ENCODE peak calls at places on chromosomes 4 and X, in eight cellular contexts. One of them, this sample, is unnamed. For H3K4me1, the result is how much of the 10 kb centered on the place peaks cover.

GRCh38 chr4:40180356-40180755 is 16.5 kb upstream of the RHOH start:
- DNase-seq in body of pancreas: no peak
- DNase-seq in IMR-90: peak
- DNase-seq in transverse colon: no peak
- DNase-seq in uterus: no peak
- DNase-seq in suprapubic skin: no peak
- DNase-seq in tibial nerve: no peak
- DNase-seq in HCT116: peak
- DNase-seq in this sample: no peak

GRCh38 chr4:64545593-64545992 is 136.3 kb upstream of the TECRL start:
- DNase-seq in body of pancreas: no peak
- DNase-seq in IMR-90: no peak
- DNase-seq in transverse colon: no peak
- DNase-seq in uterus: no peak
- DNase-seq in suprapubic skin: no peak
- DNase-seq in tibial nerve: no peak
- DNase-seq in HCT116: no peak
- DNase-seq in this sample: no peak

GRCh38 chr4:148211533-148211932 is 230.7 kb downstream of the NR3C2 start:
- DNase-seq in body of pancreas: no peak
- DNase-seq in IMR-90: no peak
- DNase-seq in transverse colon: no peak
- DNase-seq in uterus: no peak
- DNase-seq in suprapubic skin: no peak
- DNase-seq in tibial nerve: no peak
- DNase-seq in HCT116: no peak
- DNase-seq in this sample: no peak

GRCh38 chr4:185394568-185395254 is 1.0 kb downstream of the LRP2BP start:
- DNase-seq in body of pancreas: no peak
- DNase-seq in IMR-90: no peak
- DNase-seq in transverse colon: no peak
- DNase-seq in uterus: no peak
- DNase-seq in suprapubic skin: no peak
- DNase-seq in tibial nerve: no peak
- DNase-seq in HCT116: no peak
- DNase-seq in this sample: no peak

GRCh38 chr4:95415346-95415771 is 133.4 kb downstream of the UNC5C start:
- DNase-seq in body of pancreas: no peak
- DNase-seq in IMR-90: peak
- DNase-seq in transverse colon: no peak
- DNase-seq in uterus: no peak
- DNase-seq in suprapubic skin: no peak
- DNase-seq in tibial nerve: no peak
- DNase-seq in HCT116: no peak
- DNase-seq in this sample: no peak

GRCh38 chrX:140318306-140318705 is 186.6 kb downstream of the SOX3 start:
- DNase-seq in body of pancreas: no peak
- DNase-seq in IMR-90: no peak
- DNase-seq in transverse colon: no peak
- DNase-seq in uterus: no peak
- DNase-seq in suprapubic skin: no peak
- DNase-seq in tibial nerve: no peak
- DNase-seq in HCT116: no peak
- DNase-seq in this sample: no peak

GRCh38 chr4:181645489-181645888 is 597.7 kb upstream of the TENM3 start:
- DNase-seq in body of pancreas: no peak
- DNase-seq in IMR-90: no peak
- DNase-seq in transverse colon: no peak
- DNase-seq in uterus: no peak
- DNase-seq in suprapubic skin: no peak
- DNase-seq in tibial nerve: no peak
- DNase-seq in HCT116: no peak
- DNase-seq in this sample: no peak

GRCh38 chrX:118727686-118728339 is 407 bp downstream of the IL13RA1 start:
- DNase-seq in body of pancreas: peak
- DNase-seq in IMR-90: peak
- DNase-seq in transverse colon: peak
- DNase-seq in uterus: peak
- DNase-seq in suprapubic skin: no peak
- DNase-seq in tibial nerve: no peak
- DNase-seq in HCT116: no peak
- DNase-seq in this sample: no peak

GRCh38 chrX:13899607-13900006 is 82.7 kb upstream of the GPM6B start:
- DNase-seq in body of pancreas: peak
- DNase-seq in IMR-90: peak
- DNase-seq in transverse colon: no peak
- DNase-seq in uterus: peak
- DNase-seq in suprapubic skin: no peak
- DNase-seq in tibial nerve: no peak
- DNase-seq in HCT116: no peak
- DNase-seq in this sample: no peak

GRCh38 chr4:125316781-125317525 is 2.2 kb downstream of the FAT4 start:
- DNase-seq in body of pancreas: no peak
- DNase-seq in IMR-90: peak
- DNase-seq in transverse colon: peak
- DNase-seq in uterus: peak
- DNase-seq in suprapubic skin: peak
- DNase-seq in tibial nerve: peak
- DNase-seq in HCT116: no peak
- DNase-seq in this sample: no peak

GRCh38 chr4:114598191-114599121 is at the start of gene UGT8:
- DNase-seq in body of pancreas: peak
- DNase-seq in IMR-90: no peak
- DNase-seq in transverse colon: peak
- DNase-seq in uterus: no peak
- DNase-seq in suprapubic skin: no peak
- DNase-seq in tibial nerve: no peak
- DNase-seq in HCT116: peak
- DNase-seq in this sample: peak

GRCh38 chrX:73876897-73877296 is 313.9 kb downstream of the CHIC1 start:
- DNase-seq in body of pancreas: no peak
- DNase-seq in IMR-90: no peak
- DNase-seq in transverse colon: no peak
- DNase-seq in uterus: no peak
- DNase-seq in suprapubic skin: no peak
- DNase-seq in tibial nerve: no peak
- DNase-seq in HCT116: no peak
- DNase-seq in this sample: no peak

GRCh38 chr4:6177587-6178197 is 22.7 kb downstream of the JAKMIP1 start:
- DNase-seq in body of pancreas: no peak
- DNase-seq in IMR-90: no peak
- DNase-seq in transverse colon: peak
- DNase-seq in uterus: no peak
- DNase-seq in suprapubic skin: no peak
- DNase-seq in tibial nerve: no peak
- DNase-seq in HCT116: no peak
- DNase-seq in this sample: no peak

GRCh38 chr4:2057382-2058065 is 1.6 kb upstream of the NAT8L start:
- DNase-seq in body of pancreas: no peak
- DNase-seq in IMR-90: no peak
- DNase-seq in transverse colon: no peak
- DNase-seq in uterus: no peak
- DNase-seq in suprapubic skin: no peak
- DNase-seq in tibial nerve: no peak
- DNase-seq in HCT116: no peak
- DNase-seq in this sample: no peak

GRCh38 chr4:56067826-56068225 is 119.1 kb downstream of the CEP135 start:
- DNase-seq in body of pancreas: no peak
- DNase-seq in IMR-90: no peak
- DNase-seq in transverse colon: no peak
- DNase-seq in uterus: no peak
- DNase-seq in suprapubic skin: no peak
- DNase-seq in tibial nerve: no peak
- DNase-seq in HCT116: no peak
- DNase-seq in this sample: no peak

GRCh38 chr4:89469930-89470375 is 162.4 kb upstream of the GPRIN3 start:
- DNase-seq in body of pancreas: no peak
- DNase-seq in IMR-90: peak
- DNase-seq in transverse colon: no peak
- DNase-seq in uterus: no peak
- DNase-seq in suprapubic skin: no peak
- DNase-seq in tibial nerve: no peak
- DNase-seq in HCT116: no peak
- DNase-seq in this sample: no peak

GRCh38 chrX:28584025-28584424 is 3.2 kb upstream of the IL1RAPL1 start:
- DNase-seq in body of pancreas: no peak
- DNase-seq in IMR-90: no peak
- DNase-seq in transverse colon: no peak
- DNase-seq in uterus: no peak
- DNase-seq in suprapubic skin: no peak
- DNase-seq in tibial nerve: no peak
- DNase-seq in HCT116: no peak
- DNase-seq in this sample: no peak

DNA sequence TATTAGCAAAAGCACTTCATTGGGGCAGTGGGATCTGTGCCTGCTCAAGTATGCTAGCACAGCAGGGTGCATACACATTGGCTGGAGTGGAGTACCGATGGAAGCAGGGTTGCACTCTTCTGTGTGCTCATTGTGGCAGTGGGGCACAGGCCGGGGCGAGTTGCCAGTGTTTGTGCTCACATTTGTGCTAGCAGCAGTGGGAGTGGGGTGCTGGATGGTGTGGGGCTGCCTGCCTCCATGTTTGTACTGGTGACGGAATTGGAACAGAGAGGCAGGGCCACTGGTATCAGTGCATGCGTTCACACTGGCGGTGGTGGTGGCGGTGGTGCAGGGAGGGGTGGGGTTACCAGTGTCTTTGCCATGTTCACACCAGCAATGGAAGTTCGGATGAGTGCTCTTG is 138.0 kb downstream of the POU4F2 start:
- DNase-seq in body of pancreas: no peak
- DNase-seq in IMR-90: no peak
- DNase-seq in transverse colon: no peak
- DNase-seq in uterus: no peak
- DNase-seq in suprapubic skin: peak
- DNase-seq in tibial nerve: no peak
- DNase-seq in HCT116: no peak
- DNase-seq in this sample: no peak
- TF ChIP-seq POLR2A in body of pancreas: no peak
- TF ChIP-seq POLR2A in IMR-90: no peak
- TF ChIP-seq POLR2A in transverse colon: no peak
- TF ChIP-seq POLR2A in uterus: no peak
- TF ChIP-seq POLR2A in suprapubic skin: no peak
- TF ChIP-seq POLR2A in tibial nerve: no peak
- TF ChIP-seq POLR2A in HCT116: no peak
- TF ChIP-seq POLR2A in this sample: no peak

GRCh38 chr4:110042540-110043517 is 130.1 kb downstream of the EGF start:
- DNase-seq in body of pancreas: no peak
- DNase-seq in IMR-90: no peak
- DNase-seq in transverse colon: no peak
- DNase-seq in uterus: no peak
- DNase-seq in suprapubic skin: no peak
- DNase-seq in tibial nerve: no peak
- DNase-seq in HCT116: no peak
- DNase-seq in this sample: no peak

GRCh38 chr4:110046588-110047049 is 133.9 kb downstream of the EGF start:
- DNase-seq in body of pancreas: no peak
- DNase-seq in IMR-90: peak
- DNase-seq in transverse colon: no peak
- DNase-seq in uterus: no peak
- DNase-seq in suprapubic skin: no peak
- DNase-seq in tibial nerve: no peak
- DNase-seq in HCT116: peak
- DNase-seq in this sample: no peak

GRCh38 chr4:110041742-110042141 is 129.1 kb downstream of the EGF start:
- DNase-seq in body of pancreas: no peak
- DNase-seq in IMR-90: no peak
- DNase-seq in transverse colon: no peak
- DNase-seq in uterus: no peak
- DNase-seq in suprapubic skin: no peak
- DNase-seq in tibial nerve: no peak
- DNase-seq in HCT116: no peak
- DNase-seq in this sample: no peak
- H3K4me1 ChIP-seq in body of pancreas: under half
- H3K4me1 ChIP-seq in IMR-90: under half
- H3K4me1 ChIP-seq in transverse colon: under half
- H3K4me1 ChIP-seq in uterus: under half
- H3K4me1 ChIP-seq in suprapubic skin: under half
- H3K4me1 ChIP-seq in tibial nerve: under half
- H3K4me1 ChIP-seq in HCT116: under half
- H3K4me1 ChIP-seq in this sample: under half

DNA sequence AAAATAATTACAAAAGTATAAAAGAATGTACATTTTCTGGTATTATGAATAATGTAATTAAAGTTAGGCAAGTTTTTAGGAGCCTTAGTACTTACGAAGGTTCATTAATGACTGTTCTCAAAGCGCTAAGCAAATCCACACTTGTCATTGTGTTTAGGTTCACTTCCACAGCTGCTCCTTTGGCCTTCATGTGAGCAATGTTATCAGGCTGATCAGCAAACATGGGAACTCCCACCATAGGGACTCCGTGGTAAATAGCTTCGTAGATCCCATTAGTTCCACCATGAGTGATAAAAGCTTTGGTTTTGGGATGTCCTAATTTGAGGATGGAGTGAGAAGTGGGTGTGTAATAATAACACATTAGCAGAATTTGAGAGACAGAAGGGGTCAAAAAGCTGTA is 45.1 kb downstream of the UGT2A2 start:
- DNase-seq in body of pancreas: no peak
- DNase-seq in IMR-90: no peak
- DNase-seq in transverse colon: no peak
- DNase-seq in uterus: no peak
- DNase-seq in suprapubic skin: no peak
- DNase-seq in tibial nerve: no peak
- DNase-seq in HCT116: no peak
- DNase-seq in this sample: no peak
- H3K4me3 ChIP-seq in body of pancreas: no peak
- H3K4me3 ChIP-seq in IMR-90: no peak
- H3K4me3 ChIP-seq in transverse colon: no peak
- H3K4me3 ChIP-seq in uterus: no peak
- H3K4me3 ChIP-seq in suprapubic skin: no peak
- H3K4me3 ChIP-seq in tibial nerve: no peak
- H3K4me3 ChIP-seq in HCT116: no peak
- H3K4me3 ChIP-seq in this sample: no peak

DNA sequence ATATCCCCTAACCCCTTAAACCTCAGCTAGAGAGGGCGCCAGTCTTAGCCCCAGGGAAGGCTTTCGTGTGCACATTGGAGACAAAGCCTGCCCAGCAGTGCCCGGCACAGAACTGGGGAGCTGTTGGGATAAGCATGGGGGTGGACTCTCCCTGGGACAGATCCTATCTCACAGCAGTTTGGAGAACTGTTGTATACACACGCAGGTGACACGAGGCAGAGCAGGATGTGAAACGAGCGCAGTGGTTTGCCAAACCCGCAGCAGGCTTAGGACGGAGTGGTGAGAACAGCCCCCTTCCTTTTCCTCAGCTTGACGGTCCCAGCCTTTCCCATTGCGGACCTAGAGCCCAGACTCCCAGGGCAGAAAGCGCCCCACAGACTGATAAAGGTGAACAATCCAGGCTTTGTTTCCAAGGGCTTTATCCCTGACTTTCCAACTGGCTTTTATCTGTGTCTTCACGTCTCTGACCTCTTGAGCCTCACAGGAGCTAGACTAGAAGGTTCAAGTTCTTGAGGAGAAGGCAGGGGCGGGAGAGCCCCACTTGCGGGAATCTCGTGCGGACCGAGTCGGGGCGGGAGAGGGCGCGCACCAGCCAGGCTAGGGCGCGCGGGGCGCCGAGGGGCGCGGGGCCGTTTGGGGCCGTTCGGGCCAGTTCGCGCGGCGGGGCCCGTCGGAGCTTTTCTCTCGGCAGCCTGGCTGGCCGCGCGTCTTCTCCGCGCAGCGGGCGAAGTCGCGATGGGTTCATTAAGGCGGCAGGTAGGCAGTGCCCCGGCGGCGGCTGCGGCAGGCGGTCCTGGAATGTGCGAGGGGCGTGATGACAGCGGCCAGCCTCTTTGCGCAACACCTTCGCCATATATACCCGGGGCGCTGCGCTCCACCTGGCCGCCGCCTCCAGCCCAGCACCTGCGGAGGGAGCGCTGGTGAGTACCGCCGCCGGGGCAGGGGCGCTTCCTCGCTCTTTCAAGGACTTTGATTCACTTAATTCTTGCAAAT is at the start of gene SLC34A2:
- DNase-seq in body of pancreas: peak
- DNase-seq in IMR-90: no peak
- DNase-seq in transverse colon: peak
- DNase-seq in uterus: no peak
- DNase-seq in suprapubic skin: no peak
- DNase-seq in tibial nerve: no peak
- DNase-seq in HCT116: no peak
- DNase-seq in this sample: no peak
- TF ChIP-seq POLR2A in body of pancreas: peak
- TF ChIP-seq POLR2A in IMR-90: no peak
- TF ChIP-seq POLR2A in transverse colon: no peak
- TF ChIP-seq POLR2A in uterus: peak
- TF ChIP-seq POLR2A in suprapubic skin: no peak
- TF ChIP-seq POLR2A in tibial nerve: no peak
- TF ChIP-seq POLR2A in HCT116: no peak
- TF ChIP-seq POLR2A in this sample: no peak

This sample was measured in esophagus squamous epithelium.